ENCODE peak calls at places on chromosomes 16 and 17, in four cellular contexts. L is tibial artery, I is hepatocyte, X is osteoblast. K is an unnamed sample.

GRCh38 chr17:78359216-78359935 is 501 bp downstream of the SOCS3 start:
- DNase-seq in L (peak), I (no peak), X (peak), K (no peak)

GRCh38 chr17:6428207-6428965 is 6.5 kb downstream of the AIPL1 start:
- DNase-seq in L (no peak), I (no peak), X (peak), K (no peak)

GRCh38 chr17:73210002-73210678 is 17.3 kb downstream of the COG1 start:
- DNase-seq in L (no peak), I (no peak), X (peak), K (no peak)

GRCh38 chr16:85753559-85753958 is 2.7 kb upstream of the C16orf74 start:
- DNase-seq in L (no peak), I (no peak), X (peak), K (no peak)

GRCh38 chr16:26992661-26993365 is 73.9 kb upstream of the C16orf82 start:
- DNase-seq in L (no peak), I (peak), X (no peak), K (peak)

GRCh38 chr16:59463776-59464175 is 729.7 kb upstream of the GOT2 start:
- DNase-seq in L (no peak), I (no peak), X (peak), K (no peak)

GRCh38 chr16:86899757-86900156 is 321.4 kb downstream of the FOXL1 start:
- DNase-seq in L (no peak), I (no peak), X (no peak), K (no peak)

GRCh38 chr16:68089067-68089466 is 3.9 kb downstream of the NFATC3 start:
- DNase-seq in L (no peak), I (no peak), X (peak), K (no peak)

GRCh38 chr17:79478051-79478461 is 132.8 kb downstream of the RBFOX3 start:
- DNase-seq in L (no peak), I (no peak), X (no peak), K (no peak)

GRCh38 chr17:60330731-60331130 is 61.2 kb downstream of the USP32 start:
- DNase-seq in L (no peak), I (no peak), X (no peak), K (no peak)

GRCh38 chr16:48687421-48688038 is 77.5 kb upstream of the N4BP1 start:
- DNase-seq in L (no peak), I (peak), X (peak), K (no peak)

GRCh38 chr17:38922538-38923291 is 2.7 kb upstream of the LASP1NB start:
- DNase-seq in L (peak), I (peak), X (peak), K (no peak)

GRCh38 chr17:38425744-38426143 is 2.5 kb upstream of the ARHGAP23 start:
- DNase-seq in L (no peak), I (no peak), X (peak), K (no peak)

GRCh38 chr16:73213761-73214480 is 166.0 kb upstream of the ZFHX3 start:
- DNase-seq in L (no peak), I (no peak), X (no peak), K (no peak)

GRCh38 chr17:7713782-7714181 is 3.8 kb upstream of the DNAH2 start:
- DNase-seq in L (no peak), I (no peak), X (peak), K (no peak)

GRCh38 chr16:25553711-25554436 is 137.9 kb upstream of the HS3ST4 start:
- DNase-seq in L (no peak), I (peak), X (no peak), K (no peak)

GRCh38 chr16:3602320-3602653 is 9.1 kb downstream of the SLX4 start:
- DNase-seq in L (no peak), I (no peak), X (no peak), K (no peak)

GRCh38 chr17:69314246-69315030 is 12.5 kb downstream of the ABCA5 start:
- DNase-seq in L (no peak), I (no peak), X (no peak), K (no peak)

GRCh38 chr16:67656344-67657016 is 3.6 kb downstream of the ACD start:
- DNase-seq in L (no peak), I (no peak), X (peak), K (no peak)

GRCh38 chr16:27302126-27302525 is 11.6 kb upstream of the IL4R start:
- DNase-seq in L (peak), I (no peak), X (no peak), K (no peak)

GRCh38 chr17:82098939-82099765 is 1.1 kb upstream of the FASN start:
- DNase-seq in L (no peak), I (no peak), X (no peak), K (no peak)

GRCh38 chr17:66353937-66354401 is 51.6 kb downstream of the PRKCA start:
- DNase-seq in L (no peak), I (no peak), X (no peak), K (no peak)

GRCh38 chr17:18026408-18026776 is 12.6 kb downstream of the ATPAF2 start:
- DNase-seq in L (peak), I (peak), X (peak), K (no peak)

DNA sequence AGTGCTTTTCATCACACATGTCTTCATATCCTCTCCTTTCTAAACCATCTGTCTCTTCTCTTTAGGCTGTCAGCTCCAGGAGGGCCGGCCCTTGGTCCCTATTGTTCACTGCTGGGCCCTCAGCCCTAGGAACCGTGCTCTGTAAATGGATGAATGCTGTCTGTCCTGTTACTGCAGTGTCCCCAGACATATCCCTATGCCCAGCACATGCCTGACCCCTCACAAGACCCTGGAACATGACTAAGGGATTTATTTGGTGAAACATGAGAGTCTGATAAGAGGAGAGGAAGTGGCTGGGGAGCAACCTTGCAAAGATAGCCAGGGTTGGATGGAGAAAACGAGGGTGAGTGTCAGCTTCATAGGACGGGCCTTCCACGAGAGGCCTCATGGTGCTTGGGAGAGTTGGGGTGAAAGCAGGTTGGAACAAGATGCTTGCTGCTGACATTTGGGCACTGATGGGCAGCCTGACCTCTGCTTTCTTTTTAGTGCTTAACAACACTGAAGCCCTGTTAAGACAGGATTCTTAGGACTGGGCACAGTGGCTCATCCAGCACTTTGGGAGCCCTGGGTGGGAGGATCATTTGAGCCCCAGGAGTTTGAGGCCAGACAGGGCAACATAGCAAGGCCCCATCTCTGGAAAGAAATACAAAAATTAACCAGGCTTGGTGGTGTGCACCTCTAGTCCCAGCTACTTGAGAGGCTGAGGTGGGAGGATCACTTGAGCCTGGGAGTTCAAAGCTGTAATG is 39.0 kb downstream of the ABCC1 start:
- DNase-seq in L (no peak), I (no peak), X (peak), K (no peak)
- H3K27ac ChIP-seq in L (peak), I (no peak), X (peak), K (peak)

GRCh38 chr16:19559242-19559910 is 3.9 kb downstream of the VPS35L start:
- DNase-seq in L (no peak), I (peak), X (peak), K (no peak)
- H3K27ac ChIP-seq in L (no peak), I (no peak), X (no peak), K (no peak)

DNA sequence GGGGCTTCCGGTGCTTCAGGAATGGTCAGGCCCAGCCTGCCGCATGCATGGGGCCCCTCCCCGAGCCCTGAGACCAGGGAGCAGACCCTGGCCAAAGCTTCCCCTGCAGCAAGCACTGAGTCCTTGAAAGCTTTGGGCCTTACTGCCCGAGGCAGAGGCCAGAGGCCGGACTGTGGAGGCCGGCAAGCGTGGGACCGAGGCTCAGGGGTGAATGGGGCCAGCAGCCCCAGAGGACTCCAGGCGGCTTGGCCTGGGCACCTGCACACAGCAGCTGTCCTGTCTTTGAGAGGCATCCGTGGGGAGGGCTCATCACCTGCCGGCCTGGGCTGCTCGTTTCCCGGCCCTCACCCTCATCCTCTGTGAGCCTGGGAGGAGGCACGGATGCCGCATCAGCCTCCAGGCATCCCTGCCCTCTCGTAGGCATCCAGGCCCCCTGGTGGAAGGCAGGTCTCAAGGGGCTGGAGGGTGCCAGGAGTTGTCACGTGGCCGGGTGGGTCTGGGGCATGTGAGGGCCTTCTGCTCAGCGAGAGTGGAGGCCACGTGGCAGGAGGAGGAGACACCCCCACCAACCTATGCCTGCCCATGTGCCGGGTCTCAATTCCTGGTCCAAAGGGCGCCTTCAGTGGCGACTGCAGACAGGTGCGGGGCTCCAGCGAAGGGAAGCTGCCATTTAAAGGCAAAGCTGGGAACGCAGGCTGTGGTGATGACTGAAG is 31.4 kb downstream of the CACNA1H start:
- DNase-seq in L (peak), I (no peak), X (no peak), K (no peak)
- H3K27ac ChIP-seq in L (peak), I (no peak), X (no peak), K (peak)

DNA sequence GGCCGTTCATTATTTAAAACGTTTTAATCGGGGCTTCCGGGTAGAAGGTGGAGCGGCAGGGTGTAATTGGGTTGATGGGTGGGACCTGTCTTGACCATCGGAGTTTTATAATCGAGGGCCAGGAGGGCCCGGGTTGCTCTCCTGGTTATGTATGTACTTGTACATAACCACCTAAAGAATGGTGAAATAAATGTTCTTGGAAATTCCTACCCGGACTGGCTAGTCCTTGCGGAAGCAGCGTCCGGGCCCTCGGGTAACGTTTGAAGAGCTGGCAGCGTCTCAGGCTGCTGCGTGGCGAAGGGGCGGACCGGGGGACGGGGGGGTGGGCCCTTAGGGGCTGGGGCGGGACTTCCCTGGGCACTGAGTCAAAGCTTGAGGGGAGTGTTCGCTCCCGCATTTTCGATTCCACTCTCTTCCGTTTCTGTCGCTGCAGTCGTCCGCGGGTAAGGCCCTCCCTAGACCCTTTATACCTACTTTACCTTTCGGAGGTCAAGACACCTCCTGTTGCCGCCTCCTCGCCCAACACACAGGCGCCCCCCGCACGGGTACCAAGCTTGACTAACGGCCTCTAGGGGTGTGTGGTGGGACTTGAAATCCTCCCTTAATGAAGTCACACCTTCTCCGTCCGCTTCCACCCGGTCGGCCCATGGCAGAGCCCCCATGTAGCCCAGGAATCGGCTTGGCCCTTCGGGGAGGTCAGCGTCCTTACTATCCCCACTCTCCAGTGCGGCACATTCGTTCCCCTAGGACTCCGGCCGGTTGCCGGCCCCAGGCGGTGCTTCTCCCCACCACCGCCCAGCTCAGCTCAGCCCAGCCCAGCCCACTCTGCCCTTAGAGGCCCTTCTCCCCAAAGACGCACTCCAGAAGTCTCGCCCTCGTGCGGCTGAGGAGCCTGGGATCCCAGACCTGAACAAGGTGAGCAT is at the start of gene TMEM106A:
- DNase-seq in L (peak), I (peak), X (peak), K (peak)
- H3K27ac ChIP-seq in L (peak), I (peak), X (peak), K (peak)

DNA sequence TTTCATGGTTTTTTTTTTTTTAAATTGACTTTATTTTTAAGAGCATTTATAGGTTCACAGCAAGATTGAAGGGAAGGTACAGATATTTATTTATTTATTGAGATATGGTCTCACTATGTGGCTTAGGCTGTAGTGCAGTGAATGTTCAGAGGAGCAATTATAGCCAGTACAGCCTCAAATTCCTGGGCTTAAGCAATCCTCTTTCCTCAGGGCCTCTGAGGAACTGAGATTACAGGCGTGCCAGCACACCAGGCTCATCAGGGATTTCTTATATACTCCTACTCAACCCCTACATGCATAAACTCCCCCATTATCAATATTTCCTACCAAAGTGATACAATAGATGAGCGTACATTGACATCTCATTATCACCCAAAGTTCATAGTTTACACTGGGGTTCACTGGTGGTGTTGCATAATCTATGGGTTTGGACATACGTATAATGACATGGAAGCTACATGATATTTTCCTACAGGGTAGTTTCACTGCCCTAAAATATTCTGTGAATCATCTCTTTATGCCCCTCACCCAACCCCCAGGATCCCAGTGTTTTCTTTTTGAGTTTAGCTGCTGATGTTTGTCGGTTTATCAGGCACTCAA is 33.5 kb downstream of the HS3ST3B1 start:
- DNase-seq in L (no peak), I (no peak), X (no peak), K (no peak)
- H3K27ac ChIP-seq in L (no peak), I (no peak), X (no peak), K (no peak)